ENCODE peak calls at places on chromosomes 3 and 15, in ten cellular contexts. N is astrocyte; M is right cardiac atrium; D is activated T-cell treated with anti-CD3 and anti-CD28 coated beads, Interleukin-2, amount 50 U/mL, for 24 hours; A is astrocyte of the hippocampus; O is A172; E is stimulated activated CD8-positive, alpha-beta memory T cell treated with anti-CD3 and anti-CD28 coated beads, Interleukin-4, amount 100 ng/mL, for 48 hours; F is mucosa of gallbladder; Y is stimulated activated CD4-positive, alpha-beta T cell treated with anti-CD3 and anti-CD28 coated beads, Interleukin-1b, Interleukin-23, amount 100 ng/mL, for 4 hours; V is RWPE1. K is an unnamed sample.
A peak's percentile ranks its signal among the peaks of the same experiment; 100 is the strongest.

GRCh38 chr3:33456756-33457155 is 16.6 kb upstream of the UBP1 start:
- DNase-seq in M (no peak), A (no peak), V (no peak), Y (no peak), O (no peak), E (no peak), N (no peak), D (no peak), F (no peak), K (no peak)

GRCh38 chr3:40616420-40616819 is 91.7 kb downstream of the ZNF621 start:
- DNase-seq in D (no peak), V (no peak), O (no peak), A (no peak), E (no peak), F (no peak), M (no peak), Y (no peak), N (no peak), K (no peak)

GRCh38 chr15:35630570-35630969 is 84.6 kb upstream of the DPH6 start:
- DNase-seq in A (no peak), Y (no peak), M (peak; percentile 37), O (no peak), E (no peak), N (no peak), F (peak; percentile 10), D (no peak), V (peak; percentile 35), K (peak; percentile 84)

GRCh38 chr3:30455840-30456239 is 150.6 kb upstream of the TGFBR2 start:
- DNase-seq in O (no peak), M (peak; percentile 58), D (no peak), E (no peak), N (no peak), Y (no peak), F (peak; percentile 16), A (no peak), V (no peak), K (no peak)

GRCh38 chr15:67670647-67671305 is 128.3 kb downstream of the MAP2K5 start:
- DNase-seq in V (no peak), A (no peak), D (no peak), M (no peak), Y (no peak), F (no peak), E (no peak), N (no peak), O (no peak), K (no peak)

GRCh38 chr15:35256555-35256954 is 171.5 kb upstream of the NANOGP8 start:
- DNase-seq in V (peak; percentile 67), E (no peak), O (no peak), M (no peak), D (no peak), A (no peak), Y (no peak), N (peak; percentile 8), F (no peak), K (peak; percentile 22)

GRCh38 chr3:173939319-173939718 is 541.8 kb downstream of the NLGN1 start:
- DNase-seq in V (no peak), E (no peak), A (no peak), N (no peak), D (no peak), M (no peak), O (no peak), F (no peak), Y (no peak), K (no peak)

GRCh38 chr3:71413572-71413971 is 170.0 kb downstream of the FOXP1 start:
- DNase-seq in E (no peak), M (no peak), V (no peak), D (no peak), N (no peak), A (no peak), Y (no peak), F (no peak), O (no peak), K (no peak)

GRCh38 chr15:93141373-93141790 is 52.4 kb upstream of the RGMA start:
- DNase-seq in N (no peak), V (no peak), Y (no peak), D (peak; percentile 39), M (no peak), O (no peak), A (no peak), F (no peak), E (no peak), K (no peak)

GRCh38 chr15:58110999-58111717 is 27.0 kb upstream of the AQP9 start:
- DNase-seq in M (no peak), E (no peak), Y (no peak), V (no peak), A (no peak), D (no peak), N (no peak), F (no peak), O (no peak), K (no peak)

GRCh38 chr3:105385179-105385578 is 18.5 kb downstream of the ALCAM start:
- DNase-seq in M (no peak), O (no peak), E (no peak), A (no peak), Y (no peak), D (no peak), F (no peak), V (no peak), N (peak; percentile 48), K (no peak)

GRCh38 chr3:151091685-151092352 is 6.4 kb downstream of the MED12L start:
- DNase-seq in Y (no peak), O (no peak), V (no peak), A (peak; percentile 69), F (no peak), M (no peak), N (peak; percentile 38), E (no peak), D (no peak), K (no peak)

GRCh38 chr3:192906940-192907339 is 10.7 kb downstream of the MB21D2 start:
- DNase-seq in O (no peak), V (no peak), N (no peak), Y (no peak), A (no peak), F (no peak), D (no peak), M (no peak), E (no peak), K (no peak)

GRCh38 chr3:65986285-65986684 is 52.4 kb downstream of the MAGI1 start:
- DNase-seq in N (no peak), F (no peak), M (no peak), E (no peak), O (no peak), V (no peak), D (no peak), A (no peak), Y (no peak), K (no peak)

GRCh38 chr3:157501863-157502262 is 1.4 kb downstream of the VEPH1 start:
- DNase-seq in Y (no peak), F (no peak), O (no peak), M (no peak), A (peak; percentile 15), N (no peak), V (no peak), E (no peak), D (no peak), K (no peak)

GRCh38 chr15:64222573-64223361 is 59.9 kb upstream of the PPIB start:
- DNase-seq in N (no peak), A (peak; percentile 14), Y (no peak), F (no peak), O (no peak), M (no peak), E (no peak), V (no peak), D (no peak), K (no peak)

GRCh38 chr3:45890405-45890804 is 4.1 kb downstream of the CCR9 start:
- DNase-seq in F (peak; percentile 31), E (no peak), V (peak; percentile 7), N (no peak), A (no peak), M (no peak), D (no peak), Y (no peak), O (peak; percentile 4), K (peak; percentile 62)

GRCh38 chr3:62367735-62368704 is 5.3 kb downstream of the FEZF2 start:
- DNase-seq in A (peak; percentile 16), E (no peak), F (no peak), D (no peak), N (no peak), Y (no peak), M (no peak), V (no peak), O (no peak), K (no peak)

GRCh38 chr3:189365609-189366564 is 194.1 kb downstream of the TPRG1 start:
- DNase-seq in A (peak; percentile 38), V (no peak), F (no peak), D (no peak), N (peak; percentile 21), Y (no peak), E (no peak), M (no peak), O (no peak), K (no peak)

GRCh38 chr3:129585949-129586657 is 20.4 kb downstream of the PLXND1 start:
- DNase-seq in V (no peak), O (no peak), D (no peak), Y (no peak), A (no peak), E (no peak), M (no peak), N (no peak), F (no peak), K (no peak)

GRCh38 chr3:69530554-69530953 is 144.7 kb upstream of the FRMD4B start:
- DNase-seq in A (no peak), E (no peak), Y (no peak), F (no peak), O (no peak), V (no peak), D (no peak), N (no peak), M (no peak), K (no peak)

GRCh38 chr3:13009132-13009945 is 63.9 kb downstream of the IQSEC1 start:
- DNase-seq in A (no peak), O (peak; percentile 86), E (peak; percentile 73), Y (no peak), D (peak; percentile 69), F (peak; percentile 71), N (no peak), V (no peak), M (peak; percentile 74), K (no peak)

GRCh38 chr3:197000211-197000610 is 29.4 kb downstream of the MELTF start:
- DNase-seq in Y (no peak), E (no peak), O (peak; percentile 46), A (no peak), D (no peak), V (peak; percentile 50), F (no peak), M (no peak), N (no peak), K (no peak)

GRCh38 chr3:138206196-138206595 is 19.1 kb downstream of the ARMC8 start:
- DNase-seq in D (no peak), N (no peak), A (no peak), M (no peak), E (no peak), V (no peak), O (no peak), F (no peak), Y (no peak), K (no peak)

GRCh38 chr3:137039570-137039969 is 81.8 kb downstream of the IL20RB start:
- DNase-seq in E (no peak), A (no peak), D (no peak), M (no peak), Y (no peak), V (no peak), F (no peak), N (no peak), O (no peak), K (peak; percentile 47)

GRCh38 chr15:66826504-66826903 is 124.5 kb downstream of the SMAD6 start:
- DNase-seq in O (no peak), F (no peak), D (no peak), M (no peak), V (no peak), Y (no peak), E (no peak), A (no peak), N (no peak), K (no peak)

GRCh38 chr3:187987919-187988318 is 166.0 kb upstream of the LPP start:
- DNase-seq in Y (peak; percentile 49), M (no peak), N (no peak), E (peak; percentile 73), V (no peak), F (no peak), D (peak; percentile 67), A (no peak), O (no peak), K (no peak)

GRCh38 chr3:116155830-116156229 is 289.5 kb downstream of the LSAMP start:
- DNase-seq in O (no peak), Y (no peak), D (no peak), A (no peak), M (no peak), E (no peak), N (no peak), F (no peak), V (no peak), K (no peak)